ENCODE peak calls at places on chromosomes 11 and 22, in six cellular contexts. Y, E, F, J, X and V are unnamed samples.
A peak's percentile ranks its signal among the peaks of the same experiment; 100 is the strongest.

GRCh38 chr11:19625438-19625837 is 87.2 kb upstream of the NAV2 start:
- DNase-seq in E (no peak), F (no peak), Y (peak; percentile 62), X (no peak), J (no peak), V (no peak)

GRCh38 chr22:46373838-46374662 is 38.5 kb downstream of the TRMU start:
- DNase-seq in E (no peak), Y (no peak), X (peak; percentile 90), F (peak; percentile 18), J (peak; percentile 84), V (no peak)

GRCh38 chr11:134476435-134477021 is 64.5 kb upstream of the B3GAT1 start:
- DNase-seq in Y (no peak), X (no peak), F (no peak), E (no peak), J (no peak), V (no peak)

GRCh38 chr11:96187779-96188624 is 155.0 kb downstream of the MAML2 start:
- DNase-seq in X (no peak), Y (peak; percentile 67), F (no peak), E (no peak), J (no peak), V (no peak)

GRCh38 chr11:94649925-94650623 is 82.9 kb downstream of the PIWIL4 start:
- DNase-seq in Y (no peak), F (no peak), J (no peak), X (no peak), E (no peak), V (no peak)

GRCh38 chr11:120230433-120231071 is 9.4 kb upstream of the POU2F3 start:
- DNase-seq in F (no peak), J (no peak), X (no peak), E (no peak), Y (no peak), V (no peak)

GRCh38 chr22:19146215-19146968 is 1.9 kb upstream of the ESS2 start:
- DNase-seq in J (no peak), F (no peak), X (no peak), E (no peak), Y (no peak), V (no peak)

GRCh38 chr11:11798586-11799438 is 43.0 kb upstream of the USP47 start:
- DNase-seq in X (peak; percentile 88), J (peak; percentile 91), F (peak; percentile 88), E (peak; percentile 91), Y (peak; percentile 82), V (peak; percentile 89)

GRCh38 chr11:57779275-57779674 is 17.7 kb downstream of the CTNND1 start:
- DNase-seq in F (peak; percentile 51), Y (no peak), E (peak; percentile 56), J (no peak), X (no peak), V (no peak)

GRCh38 chr11:33266418-33267215 is 9.4 kb downstream of the HIPK3 start:
- DNase-seq in E (no peak), Y (peak; percentile 79), F (peak; percentile 40), X (no peak), J (no peak), V (peak; percentile 70)

GRCh38 chr22:43308451-43309235 is 34.5 kb downstream of the SCUBE1 start:
- DNase-seq in Y (peak; percentile 54), X (no peak), E (no peak), F (no peak), J (no peak), V (no peak)

GRCh38 chr11:134587345-134587744 is 175.3 kb upstream of the B3GAT1 start:
- DNase-seq in X (no peak), Y (no peak), F (no peak), J (no peak), E (no peak), V (peak; percentile 52)

GRCh38 chr11:33861366-33861765 is 30.5 kb downstream of the LMO2 start:
- DNase-seq in J (no peak), F (no peak), X (no peak), Y (no peak), E (no peak), V (no peak)

GRCh38 chr22:21951931-21952465 is 650 bp downstream of the PPM1F start:
- DNase-seq in Y (peak; percentile 36), E (peak; percentile 57), F (peak; percentile 52), J (peak; percentile 29), X (peak; percentile 34), V (peak; percentile 63)

GRCh38 chr11:66311965-66312548 is 4.8 kb downstream of the CD248 start:
- DNase-seq in Y (peak; percentile 94), F (peak; percentile 93), X (peak; percentile 94), J (peak; percentile 93), E (peak; percentile 95), V (peak; percentile 92)

GRCh38 chr11:117855452-117855851 is 21.0 kb downstream of the FXYD6 start:
- DNase-seq in X (no peak), J (no peak), Y (no peak), F (no peak), E (peak; percentile 7), V (peak; percentile 55)

GRCh38 chr11:76628408-76628947 is 42.1 kb downstream of the LRRC32 start:
- DNase-seq in F (no peak), X (no peak), J (no peak), E (no peak), Y (no peak), V (peak; percentile 56)

GRCh38 chr11:120057028-120057330 is 80.9 kb downstream of the TRIM29 start:
- DNase-seq in Y (no peak), E (no peak), X (no peak), J (no peak), F (no peak), V (peak; percentile 34)

DNA sequence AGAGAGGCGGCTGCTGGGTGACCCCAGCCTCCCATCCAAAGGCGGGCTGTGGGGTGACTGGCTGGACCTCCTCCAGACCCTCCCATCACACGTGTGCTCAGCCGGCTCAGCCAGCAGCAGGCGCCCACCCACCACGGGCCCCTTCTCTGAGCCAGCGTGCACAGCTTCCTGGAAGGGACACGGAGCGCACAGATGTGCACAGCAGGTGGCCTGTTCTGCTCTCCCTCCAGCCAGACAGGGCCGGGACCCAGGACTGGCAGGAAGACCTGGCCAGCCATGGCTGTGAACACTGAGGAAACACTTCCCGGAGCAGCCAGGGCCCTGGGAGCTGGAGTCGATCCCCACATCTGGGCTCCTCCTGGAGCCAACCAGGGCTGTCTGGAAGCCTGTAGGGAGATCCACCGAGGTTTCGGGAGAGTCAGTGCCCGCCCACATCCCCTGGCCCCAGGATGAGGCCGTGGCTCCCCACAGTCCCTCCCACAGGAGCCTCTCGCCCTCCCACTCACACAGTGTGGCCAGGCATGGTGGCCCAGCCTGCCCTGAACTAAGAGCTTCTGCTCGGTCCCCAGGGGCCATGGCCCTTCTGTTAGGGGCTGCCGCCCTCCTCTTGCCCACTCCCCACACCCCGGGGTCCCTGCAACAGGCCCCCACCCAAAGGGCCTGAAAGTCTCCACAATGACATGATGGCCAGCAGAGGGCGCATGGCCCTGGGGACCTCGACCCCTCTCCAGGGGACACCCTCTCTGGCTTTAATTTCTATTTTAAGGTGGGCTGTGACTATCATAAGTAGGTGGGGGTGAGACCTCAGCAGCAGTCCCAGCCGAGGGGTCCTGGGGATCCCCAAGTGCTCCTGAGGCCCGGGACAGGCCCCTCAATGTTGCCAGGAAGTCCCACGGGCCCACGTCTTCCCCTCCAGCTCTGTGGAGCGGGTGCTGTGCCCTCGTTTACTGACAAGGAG is 90.6 kb upstream of the FGF3 start:
- DNase-seq in F (no peak), E (no peak), J (no peak), X (no peak), Y (no peak), V (no peak)
- TF ChIP-seq CTCF in F (peak; percentile 47), E (no peak), J (peak; percentile 20), X (peak; percentile 47), Y (peak; percentile 43), V (peak; percentile 63)

GRCh38 chr22:36369004-36369921 is 18.5 kb downstream of the MYH9 start:
- DNase-seq in Y (no peak), J (no peak), X (no peak), E (no peak), F (peak; percentile 16), V (no peak)

GRCh38 chr22:36367066-36367465 is 20.7 kb downstream of the MYH9 start:
- DNase-seq in E (no peak), J (no peak), Y (no peak), F (peak; percentile 15), X (no peak), V (no peak)

GRCh38 chr22:36366291-36366708 is 21.5 kb downstream of the MYH9 start:
- DNase-seq in F (peak; percentile 32), Y (peak; percentile 75), E (no peak), J (no peak), X (no peak), V (no peak)

GRCh38 chr22:36368359-36368983 is 19.3 kb downstream of the MYH9 start:
- DNase-seq in Y (peak; percentile 58), F (peak; percentile 39), E (no peak), J (no peak), X (no peak), V (no peak)

DNA sequence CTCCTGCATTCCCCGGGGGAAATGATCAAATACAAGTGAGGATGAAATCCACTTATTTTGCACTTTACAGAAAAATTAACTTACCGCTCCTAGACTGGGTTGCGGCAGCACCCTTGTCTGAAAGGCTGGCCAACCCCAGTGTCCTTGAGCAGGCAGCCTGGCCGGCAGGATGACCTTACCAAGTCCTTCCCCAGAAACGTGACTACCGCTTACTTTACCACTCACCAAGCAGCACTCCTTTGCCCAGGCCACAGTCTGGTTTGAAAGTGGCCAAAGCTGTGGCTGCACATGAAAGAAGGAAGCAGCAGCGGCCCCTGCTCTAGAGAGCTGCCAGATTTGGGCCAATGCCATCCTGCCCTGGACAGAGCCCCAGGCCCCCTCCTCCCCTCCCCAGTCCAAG is 20.3 kb downstream of the MYH9 start:
- DNase-seq in J (no peak), X (no peak), Y (no peak), F (peak; percentile 36), E (no peak), V (no peak)
- H3K4me3 ChIP-seq in J (no peak overlapping the region), X (no peak overlapping the region), Y (no peak overlapping the region), F (no peak overlapping the region), E (peak overlapping the region; percentile 6), V (peak overlapping the region; percentile 9)

DNA sequence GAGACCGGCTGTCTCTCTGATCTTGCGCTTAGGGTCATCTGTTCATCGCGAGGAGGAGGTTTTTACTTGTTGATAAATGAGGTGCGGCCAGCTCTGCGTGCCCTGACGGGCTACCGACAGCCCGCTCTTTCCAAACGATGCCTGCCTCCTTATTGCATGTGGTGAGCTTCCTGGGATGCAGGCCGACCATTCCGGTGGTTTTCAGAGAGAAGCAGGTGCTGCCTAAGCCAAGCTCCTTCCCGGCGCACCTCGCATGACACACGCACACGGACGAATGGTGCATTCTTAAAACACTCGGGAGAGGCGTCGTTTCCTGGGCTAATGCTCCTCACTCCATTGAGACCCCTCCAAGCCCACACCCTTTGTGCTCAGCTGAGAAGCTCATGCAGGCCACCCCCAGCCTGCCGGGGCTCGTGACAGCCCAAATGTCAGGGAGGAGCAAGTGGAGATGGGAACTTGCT is 456.8 kb downstream of the BRD1 start:
- DNase-seq in E (peak; percentile 17), J (no peak), F (peak; percentile 1), Y (no peak), X (peak; percentile 4), V (peak; percentile 32)
- H3K9me3 ChIP-seq in E (no peaks in the 10 kb centered on the region), J (no peaks in the 10 kb centered on the region), F (no peaks in the 10 kb centered on the region), Y (no peaks in the 10 kb centered on the region), X (no peaks in the 10 kb centered on the region), V (no peaks in the 10 kb centered on the region)

GRCh38 chr11:74701351-74701750 is 29.9 kb downstream of the CHRDL2 start:
- DNase-seq in E (no peak), J (no peak), X (no peak), F (no peak), Y (no peak), V (no peak)
- TF ChIP-seq CTCF in E (no peak), J (no peak), X (no peak), F (no peak), Y (no peak), V (no peak)

GRCh38 chr11:64925536-64926449 is 1.3 kb downstream of the PPP2R5B start:
- DNase-seq in X (no peak), E (no peak), J (no peak), F (peak; percentile 37), Y (no peak), V (no peak)
- H3K4me3 ChIP-seq in X (peak overlapping the region; percentile 98), E (peak overlapping the region; percentile 85), J (no peak overlapping the region), F (no peak overlapping the region), Y (peak overlapping the region; percentile 54), V (peak overlapping the region; percentile 96)